ENCODE peak calls at places on chromosomes 1 and 21, in seven cellular contexts. E, Q, S, Y, M, V and L are unnamed samples. For H3K9me3, the result is how much of the 10 kb centered on the place peaks cover.

GRCh38 chr1:91916811-91917460 is 31.0 kb upstream of the TGFBR3 start:
- DNase-seq in S (no peak), E (no peak), Q (no peak), V (no peak), M (no peak), Y (no peak), L (no peak)

GRCh38 chr1:40780678-40781613 is 2.6 kb upstream of the KCNQ4 start:
- DNase-seq in Y (no peak), V (no peak), Q (no peak), M (no peak), S (no peak), E (no peak), L (no peak)

GRCh38 chr21:45306832-45307571 is 19.3 kb upstream of the POFUT2 start:
- DNase-seq in V (peak), S (peak), Q (no peak), M (peak), E (no peak), Y (peak), L (no peak)

GRCh38 chr1:28540651-28541050 is 12.2 kb upstream of the TRNAU1AP start:
- DNase-seq in E (no peak), M (no peak), V (no peak), S (no peak), Q (no peak), Y (no peak), L (no peak)

GRCh38 chr1:51926171-51926812 is 47.8 kb upstream of the NRDC start:
- DNase-seq in Q (peak), Y (no peak), S (no peak), M (no peak), E (no peak), V (peak), L (no peak)

GRCh38 chr1:99994496-99994895 is 24.7 kb downstream of the SLC35A3 start:
- DNase-seq in Q (no peak), E (no peak), S (no peak), Y (no peak), V (no peak), M (no peak), L (no peak)

GRCh38 chr1:11281518-11282331 is 8.7 kb downstream of the UBIAD1 start:
- DNase-seq in Y (no peak), E (no peak), S (no peak), Q (no peak), M (no peak), V (peak), L (no peak)

GRCh38 chr1:229599218-229599812 is 26.6 kb downstream of the TAF5L start:
- DNase-seq in Y (no peak), S (no peak), M (no peak), V (peak), E (no peak), Q (no peak), L (no peak)

GRCh38 chr1:232766904-232767303 is 38.3 kb upstream of the MAP10 start:
- DNase-seq in Y (no peak), M (no peak), S (no peak), V (no peak), E (no peak), Q (no peak), L (no peak)

GRCh38 chr21:44726803-44727202 is 15.4 kb upstream of the TSPEAR start:
- DNase-seq in Y (no peak), V (no peak), Q (no peak), S (no peak), E (no peak), M (peak), L (no peak)

GRCh38 chr21:29181799-29182470 is 51.5 kb downstream of the MAP3K7CL start:
- DNase-seq in S (no peak), M (no peak), Y (no peak), Q (no peak), E (no peak), V (peak), L (no peak)

GRCh38 chr21:35179990-35180557 is 131.0 kb upstream of the RUNX1 start:
- DNase-seq in E (no peak), Y (no peak), V (peak), M (no peak), S (no peak), Q (no peak), L (no peak)

DNA sequence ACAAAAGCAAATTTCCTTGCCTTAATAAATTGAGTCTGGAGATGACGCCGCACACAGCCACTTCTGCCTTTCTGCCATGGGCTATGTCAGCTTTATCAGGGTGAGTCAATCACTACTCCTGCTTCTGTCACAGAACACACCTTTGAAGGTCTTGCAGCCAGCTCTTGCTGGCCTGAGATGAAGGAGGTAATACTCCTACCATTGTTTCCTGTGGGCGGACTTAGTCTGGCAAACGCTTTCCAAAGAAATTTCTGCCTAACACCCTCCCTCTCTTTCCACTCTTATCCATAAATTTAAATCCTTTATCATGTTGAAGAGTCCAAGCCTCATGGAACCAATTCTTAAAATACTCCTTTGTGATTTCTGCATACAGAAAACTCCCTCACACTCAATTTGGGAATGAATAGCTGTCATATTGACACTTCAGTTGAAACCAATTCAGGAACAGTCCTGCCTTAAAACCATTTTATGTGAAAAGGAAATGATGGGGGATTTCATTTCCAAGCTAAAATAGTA is 633.1 kb upstream of the CHRM3 start:
- DNase-seq in M (no peak), E (no peak), Q (no peak), S (no peak), Y (no peak), V (no peak), L (no peak)
- H3K9me3 ChIP-seq in M (under half), E (under half), Q (under half), S (under half), Y (under half), V (under half), L (under half)

GRCh38 chr1:159468321-159468720 is 28.8 kb downstream of the OR10J1 start:
- DNase-seq in Y (no peak), E (no peak), V (no peak), S (no peak), Q (no peak), M (no peak), L (no peak)
- H3K9me3 ChIP-seq in Y (under half), E (under half), V (under half), S (under half), Q (under half), M (under half), L (under half)

DNA sequence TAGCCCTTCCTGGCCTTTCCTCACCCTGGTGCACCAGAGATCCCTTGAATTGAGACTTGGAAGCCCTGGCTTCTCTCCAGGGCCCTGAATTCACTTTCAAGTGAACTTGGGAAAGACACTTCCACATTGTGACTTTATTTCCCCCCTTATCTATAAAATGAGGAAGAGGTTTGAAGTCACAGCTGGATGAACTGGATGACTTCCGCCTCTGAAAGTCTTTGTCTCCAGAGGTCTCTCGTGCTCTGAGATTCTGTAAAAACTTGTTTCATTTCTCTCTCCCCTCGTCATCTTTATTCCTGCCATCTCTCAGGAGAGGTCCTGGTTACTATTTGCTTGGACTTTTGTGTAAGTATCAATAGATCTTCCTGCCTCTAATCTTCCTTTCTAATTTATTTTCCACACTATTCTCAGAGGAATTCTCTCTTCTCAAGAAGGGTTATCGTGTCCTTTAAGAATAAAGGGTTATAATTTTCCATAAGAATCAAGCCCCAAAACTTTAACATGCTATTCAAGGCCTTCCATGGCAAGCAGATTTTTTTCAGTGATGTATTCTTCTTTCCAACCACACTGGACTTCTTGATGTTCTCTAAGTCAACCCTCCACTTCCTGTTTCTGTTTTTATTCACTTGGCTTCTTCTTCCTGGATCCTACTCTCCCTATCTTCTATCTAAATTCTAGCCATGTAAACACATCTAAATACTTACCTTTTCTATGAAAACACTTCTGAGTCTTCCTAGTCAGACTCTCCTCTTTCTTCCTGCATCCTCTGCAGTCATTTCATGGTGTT is 6.5 kb upstream of the RPTN start:
- DNase-seq in E (no peak), Y (no peak), Q (peak), V (no peak), M (no peak), S (no peak), L (no peak)
- H3K9me3 ChIP-seq in E (under half), Y (under half), Q (under half), V (under half), M (under half), S (under half), L (under half)

DNA sequence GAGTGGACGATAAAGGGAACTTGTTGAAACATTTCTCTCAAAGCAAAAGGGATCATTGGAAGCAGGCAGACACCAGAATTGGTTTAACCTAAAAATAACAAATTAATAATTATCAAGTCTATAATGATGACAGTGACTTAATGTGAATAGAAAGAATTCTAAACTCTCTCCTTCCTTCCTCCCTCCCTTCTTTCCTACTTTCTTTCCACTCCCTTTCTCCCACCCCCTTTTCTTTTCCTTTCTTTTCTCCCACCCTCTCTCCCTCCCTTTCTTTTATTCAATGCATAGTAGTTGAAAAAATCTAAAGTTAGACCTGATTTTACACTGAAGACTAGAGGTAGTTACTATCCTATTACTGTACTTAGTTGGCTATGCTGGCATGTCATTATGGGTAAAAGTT is 55.7 kb downstream of the PTPRC start:
- DNase-seq in M (no peak), E (no peak), Q (no peak), V (no peak), S (no peak), Y (no peak), L (no peak)
- H3K9me3 ChIP-seq in M (under half), E (under half), Q (under half), V (under half), S (under half), Y (under half), L (under half)